ENCODE peak calls at places on chromosomes 2 and 18, in four cellular contexts. Y is type B pancreatic cell, X is heart right ventricle, W is brain microvascular endothelial cell. P is an unnamed sample.

GRCh38 chr18:55354795-55355194 is 233.2 kb downstream of the TCF4 start:
- DNase-seq in X (no peak), W (no peak), Y (no peak), P (no peak)

GRCh38 chr18:13381907-13382682 is 163.5 kb downstream of the LDLRAD4 start:
- DNase-seq in X (peak), Y (no peak), W (peak), P (peak)

GRCh38 chr2:49940616-49941015 is 786.3 kb upstream of the FSHR start:
- DNase-seq in W (no peak), X (no peak), Y (no peak), P (no peak)

GRCh38 chr2:9286553-9287399 is 80.2 kb downstream of the ASAP2 start:
- DNase-seq in W (no peak), X (no peak), Y (no peak), P (no peak)

GRCh38 chr18:24111936-24112335 is 26.9 kb upstream of the CABYR start:
- DNase-seq in W (no peak), X (no peak), Y (no peak), P (no peak)

GRCh38 chr2:233832869-233833812 is 21.2 kb downstream of the HJURP start:
- DNase-seq in X (no peak), W (peak), Y (no peak), P (no peak)

GRCh38 chr2:112181571-112182290 is 43.5 kb downstream of the FBLN7 start:
- DNase-seq in W (no peak), Y (no peak), X (no peak), P (peak)

GRCh38 chr2:222939208-222939846 is 78.5 kb downstream of the ACSL3 start:
- DNase-seq in W (peak), Y (no peak), X (peak), P (no peak)

GRCh38 chr2:56749152-56749752 is 565.5 kb downstream of the CCDC85A start:
- DNase-seq in W (no peak), Y (no peak), X (no peak), P (no peak)

GRCh38 chr2:653645-654425 is 23.4 kb downstream of the TMEM18 start:
- DNase-seq in W (no peak), X (no peak), Y (peak), P (peak)

GRCh38 chr2:11864724-11865123 is 118.3 kb downstream of the LPIN1 start:
- DNase-seq in X (no peak), W (no peak), Y (no peak), P (no peak)

GRCh38 chr2:2698182-2699116 is 367.4 kb upstream of the MYT1L start:
- DNase-seq in W (no peak), X (no peak), Y (no peak), P (no peak)

GRCh38 chr18:8990276-8991031 is 112.0 kb upstream of the NDUFV2 start:
- DNase-seq in X (peak), W (no peak), Y (no peak), P (no peak)

GRCh38 chr2:177753682-177754475 is 318.7 kb downstream of the PDE11A start:
- DNase-seq in Y (no peak), X (peak), W (peak), P (no peak)

GRCh38 chr2:25545899-25546298 is 127.5 kb downstream of the DTNB start:
- DNase-seq in Y (no peak), X (no peak), W (no peak), P (no peak)

GRCh38 chr2:95159690-95160449 is at the start of gene ZNF514:
- DNase-seq in X (peak), Y (peak), W (peak), P (peak)

GRCh38 chr2:124805060-124805459 is 780.0 kb downstream of the CNTNAP5 start:
- DNase-seq in W (no peak), Y (no peak), X (no peak), P (no peak)

GRCh38 chr2:165886487-165887146 is 67.0 kb downstream of the TTC21B start:
- DNase-seq in Y (no peak), X (no peak), W (no peak), P (no peak)

GRCh38 chr2:160140471-160140870 is 59.6 kb downstream of the ITGB6 start:
- DNase-seq in W (peak), X (no peak), Y (no peak), P (no peak)

GRCh38 chr18:57422313-57422872 is 12.8 kb upstream of the ONECUT2 start:
- DNase-seq in W (no peak), X (no peak), Y (no peak), P (no peak)

GRCh38 chr2:21819475-21819874 is 695.7 kb downstream of the TDRD15 start:
- DNase-seq in W (peak), Y (no peak), X (no peak), P (no peak)

GRCh38 chr2:79612999-79613398 is 100.1 kb downstream of the CTNNA2 start:
- DNase-seq in X (no peak), Y (no peak), W (no peak), P (no peak)

GRCh38 chr18:70627100-70627802 is 338.4 kb downstream of the SOCS6 start:
- DNase-seq in X (no peak), Y (no peak), W (no peak), P (no peak)

GRCh38 chr2:180983468-180984388 is 3.3 kb downstream of the UBE2E3 start:
- DNase-seq in W (peak), X (peak), Y (no peak), P (no peak)

GRCh38 chr2:44766777-44767176 is 174.7 kb upstream of the SIX3 start:
- DNase-seq in X (no peak), W (no peak), Y (no peak), P (no peak)

GRCh38 chr2:12090072-12090471 is 343.6 kb downstream of the LPIN1 start:
- DNase-seq in W (no peak), Y (no peak), X (no peak), P (no peak)

GRCh38 chr2:239376351-239376750 is 24.5 kb downstream of the HDAC4 start:
- DNase-seq in W (no peak), Y (no peak), X (no peak), P (no peak)

GRCh38 chr2:18369750-18370149 is 190.7 kb downstream of the RDH14 start:
- DNase-seq in X (no peak), Y (no peak), W (peak), P (no peak)

GRCh38 chr2:101897301-101897700 is 94.5 kb upstream of the IL1R2 start:
- DNase-seq in X (no peak), Y (no peak), W (no peak), P (no peak)

GRCh38 chr2:101895039-101895438 is 96.7 kb upstream of the IL1R2 start:
- DNase-seq in Y (no peak), W (no peak), X (no peak), P (no peak)

GRCh38 chr2:101892377-101892776 is 99.4 kb upstream of the IL1R2 start:
- DNase-seq in W (no peak), X (no peak), Y (no peak), P (no peak)

GRCh38 chr2:101895819-101896322 is 95.9 kb upstream of the IL1R2 start:
- DNase-seq in X (no peak), Y (no peak), W (no peak), P (no peak)

DNA sequence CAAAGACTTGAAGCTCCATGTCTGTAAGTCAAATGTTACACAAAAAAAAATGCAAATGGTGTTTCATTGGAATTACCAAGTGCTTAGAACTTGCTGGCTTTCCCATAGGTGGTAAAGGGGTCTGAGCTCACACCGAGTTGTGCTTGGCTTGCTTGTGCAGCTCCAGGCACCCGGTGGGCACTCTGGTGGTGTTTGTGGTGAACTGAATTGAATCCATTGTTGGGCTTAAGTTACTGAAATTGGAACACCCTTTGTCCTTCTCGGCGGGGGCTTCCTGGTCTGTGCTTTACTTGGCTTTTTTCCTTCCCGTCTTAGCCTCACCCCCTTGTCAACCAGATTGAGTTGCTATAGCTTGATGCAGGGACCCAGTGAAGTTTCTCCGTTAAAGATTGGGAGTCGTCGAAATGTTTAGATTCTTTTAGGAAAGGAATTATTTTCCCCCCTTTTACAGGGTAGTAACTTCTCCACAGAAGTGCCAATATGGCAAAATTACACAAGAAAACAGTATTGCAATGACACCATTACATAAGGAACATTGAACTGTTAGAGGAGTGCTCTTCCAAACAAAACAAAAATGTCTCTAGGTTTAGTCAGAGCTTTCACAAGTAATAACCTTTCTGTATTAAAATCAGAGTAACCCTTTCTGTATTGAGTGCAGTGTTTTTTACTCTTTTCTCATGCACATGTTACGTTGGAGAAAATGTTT is 97.9 kb upstream of the IL1R2 start:
- DNase-seq in W (no peak), Y (no peak), X (no peak), P (no peak)
- TF ChIP-seq CTCF in W (no peak), Y (no peak), X (no peak), P (no peak)

GRCh38 chr2:202064881-202065230 is 8.2 kb upstream of the KIAA2012 start:
- DNase-seq in W (no peak), X (no peak), Y (no peak), P (no peak)

GRCh38 chr2:202056611-202057010 is 16.4 kb upstream of the KIAA2012 start:
- DNase-seq in X (no peak), Y (no peak), W (peak), P (no peak)

GRCh38 chr2:202064206-202064880 is 8.7 kb upstream of the KIAA2012 start:
- DNase-seq in W (peak), X (peak), Y (no peak), P (no peak)

GRCh38 chr2:202061695-202062094 is 11.4 kb upstream of the KIAA2012 start:
- DNase-seq in Y (no peak), W (no peak), X (no peak), P (no peak)

DNA sequence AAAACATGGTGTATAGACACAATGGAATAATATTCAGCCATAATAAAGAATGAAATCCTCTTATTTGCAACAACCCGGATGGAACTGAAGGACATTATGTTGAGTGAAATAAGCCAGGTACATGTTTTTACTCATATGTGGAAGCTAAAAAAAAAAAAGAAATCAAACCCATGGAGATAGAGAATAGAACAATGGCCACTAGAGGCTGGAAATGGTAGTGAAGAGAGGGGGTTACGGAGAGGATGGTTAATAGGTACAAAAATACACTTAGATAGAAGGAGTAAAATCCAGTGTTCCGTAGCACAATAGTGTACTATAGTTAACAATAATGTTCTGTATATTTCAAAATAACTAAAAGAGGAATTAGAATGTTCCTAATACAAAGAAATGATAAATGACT is 12.8 kb upstream of the KIAA2012 start:
- DNase-seq in Y (no peak), W (no peak), X (no peak), P (no peak)
- TF ChIP-seq CTCF in Y (peak), W (peak), X (no peak), P (peak)

GRCh38 chr2:218325566-218326160 is 31.0 kb upstream of the CATIP start:
- DNase-seq in W (no peak), X (no peak), Y (no peak), P (no peak)

GRCh38 chr2:218320704-218321336 is 28.5 kb upstream of the TMBIM1 start:
- DNase-seq in X (no peak), W (no peak), Y (no peak), P (no peak)

GRCh38 chr2:218326315-218326714 is 30.3 kb upstream of the CATIP start:
- DNase-seq in X (no peak), W (no peak), Y (no peak), P (no peak)

GRCh38 chr2:218322756-218323525 is 30.6 kb upstream of the TMBIM1 start:
- DNase-seq in Y (peak), X (peak), W (peak), P (peak)

GRCh38 chr2:218323526-218324472 is 31.5 kb upstream of the TMBIM1 start:
- DNase-seq in W (peak), Y (no peak), X (no peak), P (no peak)
- TF ChIP-seq CTCF in W (no peak), Y (no peak), X (no peak), P (no peak)

DNA sequence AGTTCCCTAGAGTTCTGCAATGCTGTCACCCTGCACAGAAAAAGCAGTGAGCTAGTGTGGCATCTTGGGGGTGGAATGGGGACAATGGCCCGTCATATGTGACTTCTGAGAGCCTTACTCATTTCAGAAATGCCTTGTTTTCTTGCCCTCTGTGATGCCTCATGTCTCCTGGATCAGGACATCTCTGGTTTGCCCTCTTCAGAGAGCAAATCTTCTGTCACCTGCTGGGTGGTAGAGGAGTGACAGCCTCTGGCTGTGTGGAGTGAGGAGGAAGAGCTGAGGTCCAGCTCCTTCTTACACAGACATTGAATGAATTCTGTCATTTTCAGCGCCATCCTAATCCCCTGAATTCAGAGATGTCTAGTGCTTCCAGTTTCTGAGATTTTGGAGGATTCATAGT is 55.6 kb upstream of the PHLPP1 start:
- DNase-seq in W (no peak), X (no peak), Y (no peak), P (no peak)
- TF ChIP-seq CTCF in W (no peak), X (no peak), Y (no peak), P (no peak)

DNA sequence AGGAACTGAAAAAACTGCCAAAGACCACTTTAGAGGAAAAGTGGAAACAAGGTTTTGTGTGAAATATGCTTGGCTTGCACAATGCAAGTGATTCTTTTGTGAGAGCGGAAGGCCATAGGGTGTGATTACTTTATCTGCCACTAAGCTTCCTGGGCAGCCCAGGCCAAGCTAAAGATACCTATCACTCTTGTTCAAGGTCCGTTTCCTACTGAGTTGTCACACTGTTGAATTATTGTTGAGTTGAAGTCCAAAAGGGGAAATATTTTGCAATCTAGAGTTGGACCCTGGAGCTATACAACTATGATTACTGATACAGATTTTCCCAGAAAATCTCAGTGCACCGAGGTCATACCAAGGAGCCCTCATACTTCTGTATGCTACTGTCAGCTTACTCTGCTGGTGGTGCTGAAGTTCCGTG is 72.7 kb upstream of the CTAGE1 start:
- DNase-seq in Y (no peak), W (no peak), X (no peak), P (no peak)
- TF ChIP-seq CTCF in Y (peak), W (no peak), X (no peak), P (no peak)